ENCODE peak calls at places on chromosomes 4 and X, in five cellular contexts. A, C, V, B and E are unnamed samples.

GRCh38 chrX:145881175-145881867 is 63.7 kb downstream of the SLITRK2 start:
- DNase-seq in B (no peak), A (no peak), V (no peak), C (no peak), E (no peak)

GRCh38 chrX:139930923-139931645 is 1.8 kb downstream of the ATP11C start:
- DNase-seq in C (peak; percentile 11), V (peak; percentile 12), B (no peak), A (peak; percentile 51), E (no peak)

GRCh38 chrX:79281775-79282174 is 85.4 kb downstream of the ITM2A start:
- DNase-seq in C (no peak), V (no peak), B (no peak), A (no peak), E (no peak)

GRCh38 chrX:125507119-125507518 is 187.4 kb downstream of the TEX13C start:
- DNase-seq in C (peak; percentile 1), V (no peak), A (peak; percentile 18), B (no peak), E (peak; percentile 24)

GRCh38 chr4:3307891-3308575 is 15.2 kb downstream of the RGS12 start:
- DNase-seq in C (no peak), V (no peak), B (no peak), A (no peak), E (no peak)

GRCh38 chr4:57404463-57404862 is 294.3 kb upstream of the IGFBP7 start:
- DNase-seq in C (no peak), B (no peak), A (no peak), V (no peak), E (no peak)

GRCh38 chr4:47942420-47942819 is 28.0 kb upstream of the NFXL1 start:
- DNase-seq in A (no peak), V (no peak), C (no peak), B (no peak), E (no peak)

GRCh38 chrX:2501246-2502102 is 698 bp upstream of the DHRSX start:
- DNase-seq in V (no peak), A (no peak), C (no peak), B (no peak), E (no peak)

GRCh38 chr4:15956179-15956850 is 6.7 kb downstream of the FGFBP2 start:
- DNase-seq in C (peak; percentile 61), V (peak; percentile 60), A (peak; percentile 88), B (peak; percentile 82), E (peak; percentile 41)

GRCh38 chrX:152822383-152823086 is 8.0 kb downstream of the CETN2 start:
- DNase-seq in V (no peak), B (no peak), C (no peak), A (no peak), E (no peak)

GRCh38 chr4:76570141-76570989 is 135.3 kb downstream of the SHROOM3 start:
- DNase-seq in B (no peak), V (no peak), A (no peak), C (peak; percentile 72), E (peak; percentile 75)

GRCh38 chrX:96379951-96380350 is 304.7 kb upstream of the DIAPH2 start:
- DNase-seq in B (no peak), C (peak; percentile 13), A (no peak), V (no peak), E (no peak)

GRCh38 chrX:8748855-8749254 is 16.9 kb upstream of the ANOS1 start:
- DNase-seq in V (no peak), C (peak; percentile 32), A (peak; percentile 39), B (no peak), E (peak; percentile 34)

GRCh38 chr4:27007507-27007906 is 146.9 kb downstream of the STIM2 start:
- DNase-seq in C (peak; percentile 43), V (no peak), A (no peak), B (no peak), E (peak; percentile 37)

GRCh38 chr4:177740563-177740962 is 298.3 kb upstream of the AGA start:
- DNase-seq in V (no peak), B (no peak), A (no peak), C (peak; percentile 3), E (no peak)

GRCh38 chr4:8675383-8675782 is 82.8 kb downstream of the CPZ start:
- DNase-seq in C (peak; percentile 11), A (peak; percentile 47), B (no peak), V (no peak), E (no peak)

GRCh38 chr4:8225704-8226443 is 26.8 kb downstream of the SH3TC1 start:
- DNase-seq in V (no peak), B (no peak), C (no peak), A (no peak), E (no peak)

GRCh38 chr4:107036602-107037151 is 564 bp upstream of the DKK2 start:
- DNase-seq in C (no peak), B (no peak), A (no peak), V (peak; percentile 8), E (no peak)

GRCh38 chr4:139556735-139557505 is 901 bp upstream of the SETD7 start:
- DNase-seq in C (no peak), V (peak; percentile 58), B (peak; percentile 54), A (peak; percentile 79), E (no peak)

GRCh38 chr4:5826437-5827107 is 66.3 kb downstream of the CRMP1 start:
- DNase-seq in V (no peak), B (no peak), A (peak; percentile 50), C (no peak), E (no peak)

GRCh38 chrX:1719270-1719669 is 104.4 kb downstream of the ASMT start:
- DNase-seq in B (no peak), C (no peak), A (no peak), V (no peak), E (no peak)

GRCh38 chr4:38062088-38062893 is 102.1 kb downstream of the PTTG2 start:
- DNase-seq in A (peak; percentile 84), V (peak; percentile 75), B (peak; percentile 17), C (peak; percentile 85), E (peak; percentile 74)

GRCh38 chrX:110318664-110318968 is 731 bp upstream of the AMMECR1 start:
- DNase-seq in C (no peak), A (no peak), B (no peak), V (no peak), E (no peak)

GRCh38 chr4:140372607-140373327 is 679 bp upstream of the SCOC start:
- DNase-seq in A (peak; percentile 60), V (no peak), C (peak; percentile 8), B (peak; percentile 48), E (peak; percentile 18)

GRCh38 chr4:123844374-123844773 is 447.8 kb downstream of the SPRY1 start:
- DNase-seq in C (no peak), A (no peak), V (no peak), B (no peak), E (no peak)

GRCh38 chr4:79576480-79576803 is 168.4 kb upstream of the GK2 start:
- DNase-seq in B (no peak), V (no peak), A (peak; percentile 66), C (peak; percentile 42), E (peak; percentile 10)

GRCh38 chrX:153766098-153766817 is 2.2 kb downstream of the PLXNB3 start:
- DNase-seq in C (peak; percentile 62), A (peak; percentile 88), B (no peak), V (peak; percentile 61), E (peak; percentile 67)

GRCh38 chr4:3724319-3725231 is 41.6 kb upstream of the ADRA2C start:
- DNase-seq in A (no peak), V (no peak), B (no peak), C (peak; percentile 25), E (no peak)

GRCh38 chr4:181301735-181302380 is 941.3 kb upstream of the TENM3 start:
- DNase-seq in B (no peak), A (peak; percentile 54), V (no peak), C (no peak), E (peak; percentile 3)

GRCh38 chr4:40685300-40685699 is 55.6 kb upstream of the RBM47 start:
- DNase-seq in B (no peak), C (peak; percentile 67), V (no peak), A (no peak), E (peak; percentile 74)

GRCh38 chr4:124970011-124970410 is 257.5 kb upstream of the ANKRD50 start:
- DNase-seq in V (no peak), B (no peak), C (peak; percentile 39), A (no peak), E (peak; percentile 78)

GRCh38 chrX:38664285-38664684 is 102.9 kb downstream of the TSPAN7 start:
- DNase-seq in A (peak; percentile 25), B (no peak), C (peak; percentile 40), V (peak; percentile 10), E (peak; percentile 10)

GRCh38 chr4:25258980-25259578 is 25.2 kb downstream of the PI4K2B start:
- DNase-seq in C (no peak), V (no peak), B (no peak), A (no peak), E (no peak)

GRCh38 chrX:50635811-50636365 is 165.3 kb upstream of the DGKK start:
- DNase-seq in A (no peak), B (no peak), C (no peak), V (peak; percentile 13), E (no peak)